ENCODE peak calls at places on chromosomes 5 and 9, in seven cellular contexts. One of them, this sample, is unnamed.

GRCh38 chr5:175809531-175810121 is 61.8 kb upstream of the CPLX2 start:
- DNase-seq in HT-29: peak
- DNase-seq in lung microvascular endothelial cell: no peak
- DNase-seq in EL: peak
- DNase-seq in neural crest cell: no peak
- DNase-seq in HEK293T: no peak
- DNase-seq in mesendoderm: peak
- DNase-seq in this sample: no peak

GRCh38 chr5:117454716-117455212 is 880.1 kb upstream of the SEMA6A start:
- DNase-seq in HT-29: peak
- DNase-seq in lung microvascular endothelial cell: peak
- DNase-seq in EL: peak
- DNase-seq in neural crest cell: no peak
- DNase-seq in HEK293T: peak
- DNase-seq in mesendoderm: peak
- DNase-seq in this sample: peak

GRCh38 chr5:179191506-179192184 is 131.5 kb downstream of the ZNF354C start:
- DNase-seq in HT-29: no peak
- DNase-seq in lung microvascular endothelial cell: no peak
- DNase-seq in EL: no peak
- DNase-seq in neural crest cell: no peak
- DNase-seq in HEK293T: no peak
- DNase-seq in mesendoderm: no peak
- DNase-seq in this sample: no peak

GRCh38 chr9:69857131-69857530 is 36.5 kb downstream of the CFAP95 start:
- DNase-seq in HT-29: no peak
- DNase-seq in lung microvascular endothelial cell: peak
- DNase-seq in EL: peak
- DNase-seq in neural crest cell: no peak
- DNase-seq in HEK293T: no peak
- DNase-seq in mesendoderm: no peak
- DNase-seq in this sample: no peak

GRCh38 chr9:107587175-107587963 is 97.8 kb upstream of the KLF4 start:
- DNase-seq in HT-29: peak
- DNase-seq in lung microvascular endothelial cell: peak
- DNase-seq in EL: no peak
- DNase-seq in neural crest cell: no peak
- DNase-seq in HEK293T: no peak
- DNase-seq in mesendoderm: no peak
- DNase-seq in this sample: no peak

GRCh38 chr9:137619240-137620090 is 660 bp downstream of the EHMT1 start:
- DNase-seq in HT-29: peak
- DNase-seq in lung microvascular endothelial cell: peak
- DNase-seq in EL: peak
- DNase-seq in neural crest cell: peak
- DNase-seq in HEK293T: peak
- DNase-seq in mesendoderm: peak
- DNase-seq in this sample: peak

GRCh38 chr5:77771452-77771851 is 4.7 kb downstream of the TBCA start:
- DNase-seq in HT-29: no peak
- DNase-seq in lung microvascular endothelial cell: no peak
- DNase-seq in EL: no peak
- DNase-seq in neural crest cell: no peak
- DNase-seq in HEK293T: no peak
- DNase-seq in mesendoderm: no peak
- DNase-seq in this sample: no peak

GRCh38 chr9:22208846-22209585 is 199.9 kb upstream of the CDKN2B start:
- DNase-seq in HT-29: no peak
- DNase-seq in lung microvascular endothelial cell: peak
- DNase-seq in EL: peak
- DNase-seq in neural crest cell: no peak
- DNase-seq in HEK293T: no peak
- DNase-seq in mesendoderm: no peak
- DNase-seq in this sample: no peak

GRCh38 chr9:3525088-3525835 is 539 bp downstream of the RFX3 start:
- DNase-seq in HT-29: no peak
- DNase-seq in lung microvascular endothelial cell: no peak
- DNase-seq in EL: peak
- DNase-seq in neural crest cell: no peak
- DNase-seq in HEK293T: peak
- DNase-seq in mesendoderm: peak
- DNase-seq in this sample: no peak

GRCh38 chr5:2686296-2686695 is 65.2 kb downstream of the IRX2 start:
- DNase-seq in HT-29: no peak
- DNase-seq in lung microvascular endothelial cell: no peak
- DNase-seq in EL: no peak
- DNase-seq in neural crest cell: no peak
- DNase-seq in HEK293T: no peak
- DNase-seq in mesendoderm: peak
- DNase-seq in this sample: no peak

GRCh38 chr5:74761241-74761640 is 5.7 kb downstream of the GFM2 start:
- DNase-seq in HT-29: no peak
- DNase-seq in lung microvascular endothelial cell: no peak
- DNase-seq in EL: no peak
- DNase-seq in neural crest cell: no peak
- DNase-seq in HEK293T: no peak
- DNase-seq in mesendoderm: no peak
- DNase-seq in this sample: no peak

GRCh38 chr9:137295313-137296213 is 6.5 kb downstream of the NRARP start:
- DNase-seq in HT-29: peak
- DNase-seq in lung microvascular endothelial cell: peak
- DNase-seq in EL: no peak
- DNase-seq in neural crest cell: peak
- DNase-seq in HEK293T: peak
- DNase-seq in mesendoderm: no peak
- DNase-seq in this sample: peak

GRCh38 chr9:122777935-122778671 is 10.6 kb upstream of the OR5C1 start:
- DNase-seq in HT-29: no peak
- DNase-seq in lung microvascular endothelial cell: no peak
- DNase-seq in EL: peak
- DNase-seq in neural crest cell: no peak
- DNase-seq in HEK293T: no peak
- DNase-seq in mesendoderm: no peak
- DNase-seq in this sample: peak

GRCh38 chr9:8733096-8733954 is 933.7 kb upstream of the DMAC1 start:
- DNase-seq in HT-29: no peak
- DNase-seq in lung microvascular endothelial cell: peak
- DNase-seq in EL: no peak
- DNase-seq in neural crest cell: peak
- DNase-seq in HEK293T: peak
- DNase-seq in mesendoderm: peak
- DNase-seq in this sample: peak

GRCh38 chr5:158754018-158754514 is 345.6 kb downstream of the EBF1 start:
- DNase-seq in HT-29: no peak
- DNase-seq in lung microvascular endothelial cell: no peak
- DNase-seq in EL: peak
- DNase-seq in neural crest cell: no peak
- DNase-seq in HEK293T: no peak
- DNase-seq in mesendoderm: no peak
- DNase-seq in this sample: peak

GRCh38 chr5:65834306-65834705 is 92.1 kb upstream of the ERBIN start:
- DNase-seq in HT-29: no peak
- DNase-seq in lung microvascular endothelial cell: no peak
- DNase-seq in EL: no peak
- DNase-seq in neural crest cell: no peak
- DNase-seq in HEK293T: no peak
- DNase-seq in mesendoderm: no peak
- DNase-seq in this sample: no peak

GRCh38 chr9:137129089-137129455 is 9.9 kb upstream of the GRIN1 start:
- DNase-seq in HT-29: peak
- DNase-seq in lung microvascular endothelial cell: no peak
- DNase-seq in EL: no peak
- DNase-seq in neural crest cell: no peak
- DNase-seq in HEK293T: no peak
- DNase-seq in mesendoderm: peak
- DNase-seq in this sample: no peak

GRCh38 chr5:140372971-140373487 is 13.0 kb downstream of the SLC4A9 start:
- DNase-seq in HT-29: peak
- DNase-seq in lung microvascular endothelial cell: peak
- DNase-seq in EL: peak
- DNase-seq in neural crest cell: peak
- DNase-seq in HEK293T: peak
- DNase-seq in mesendoderm: peak
- DNase-seq in this sample: peak

GRCh38 chr5:88826959-88827585 is 55.9 kb downstream of the MEF2C start:
- DNase-seq in HT-29: peak
- DNase-seq in lung microvascular endothelial cell: peak
- DNase-seq in EL: peak
- DNase-seq in neural crest cell: no peak
- DNase-seq in HEK293T: no peak
- DNase-seq in mesendoderm: peak
- DNase-seq in this sample: peak

GRCh38 chr5:93589348-93589662 is 6.3 kb downstream of the NR2F1 start:
- DNase-seq in HT-29: no peak
- DNase-seq in lung microvascular endothelial cell: peak
- DNase-seq in EL: no peak
- DNase-seq in neural crest cell: no peak
- DNase-seq in HEK293T: no peak
- DNase-seq in mesendoderm: no peak
- DNase-seq in this sample: no peak

GRCh38 chr5:120942551-120942950 is 478.5 kb downstream of the PRR16 start:
- DNase-seq in HT-29: no peak
- DNase-seq in lung microvascular endothelial cell: no peak
- DNase-seq in EL: peak
- DNase-seq in neural crest cell: no peak
- DNase-seq in HEK293T: no peak
- DNase-seq in mesendoderm: peak
- DNase-seq in this sample: peak

GRCh38 chr5:133499896-133500295 is 112.4 kb downstream of the FSTL4 start:
- DNase-seq in HT-29: no peak
- DNase-seq in lung microvascular endothelial cell: no peak
- DNase-seq in EL: no peak
- DNase-seq in neural crest cell: no peak
- DNase-seq in HEK293T: no peak
- DNase-seq in mesendoderm: no peak
- DNase-seq in this sample: peak

GRCh38 chr9:99465231-99465891 is 243.3 kb downstream of the SEC61B start:
- DNase-seq in HT-29: no peak
- DNase-seq in lung microvascular endothelial cell: no peak
- DNase-seq in EL: no peak
- DNase-seq in neural crest cell: no peak
- DNase-seq in HEK293T: no peak
- DNase-seq in mesendoderm: no peak
- DNase-seq in this sample: no peak

GRCh38 chr5:52708463-52708862 is 79.3 kb upstream of the ITGA1 start:
- DNase-seq in HT-29: no peak
- DNase-seq in lung microvascular endothelial cell: peak
- DNase-seq in EL: peak
- DNase-seq in neural crest cell: no peak
- DNase-seq in HEK293T: no peak
- DNase-seq in mesendoderm: no peak
- DNase-seq in this sample: no peak

GRCh38 chr5:102312586-102312985 is 16.5 kb upstream of the SLCO4C1 start:
- DNase-seq in HT-29: no peak
- DNase-seq in lung microvascular endothelial cell: no peak
- DNase-seq in EL: no peak
- DNase-seq in neural crest cell: no peak
- DNase-seq in HEK293T: no peak
- DNase-seq in mesendoderm: peak
- DNase-seq in this sample: no peak

GRCh38 chr9:135100241-135101067 is 13.0 kb downstream of the OLFM1 start:
- DNase-seq in HT-29: no peak
- DNase-seq in lung microvascular endothelial cell: no peak
- DNase-seq in EL: no peak
- DNase-seq in neural crest cell: no peak
- DNase-seq in HEK293T: no peak
- DNase-seq in mesendoderm: no peak
- DNase-seq in this sample: no peak

GRCh38 chr9:113310538-113310937 is 7.4 kb upstream of the RNF183 start:
- DNase-seq in HT-29: no peak
- DNase-seq in lung microvascular endothelial cell: peak
- DNase-seq in EL: no peak
- DNase-seq in neural crest cell: no peak
- DNase-seq in HEK293T: no peak
- DNase-seq in mesendoderm: no peak
- DNase-seq in this sample: peak

GRCh38 chr5:76114192-76114795 is 31.1 kb downstream of the SV2C start:
- DNase-seq in HT-29: no peak
- DNase-seq in lung microvascular endothelial cell: peak
- DNase-seq in EL: no peak
- DNase-seq in neural crest cell: no peak
- DNase-seq in HEK293T: no peak
- DNase-seq in mesendoderm: peak
- DNase-seq in this sample: no peak

GRCh38 chr9:91374939-91375338 is 13.2 kb upstream of the AUH start:
- DNase-seq in HT-29: no peak
- DNase-seq in lung microvascular endothelial cell: peak
- DNase-seq in EL: peak
- DNase-seq in neural crest cell: no peak
- DNase-seq in HEK293T: no peak
- DNase-seq in mesendoderm: no peak
- DNase-seq in this sample: no peak

GRCh38 chr5:37836173-37837100 is 3.4 kb downstream of the GDNF start:
- DNase-seq in HT-29: no peak
- DNase-seq in lung microvascular endothelial cell: peak
- DNase-seq in EL: peak
- DNase-seq in neural crest cell: no peak
- DNase-seq in HEK293T: no peak
- DNase-seq in mesendoderm: peak
- DNase-seq in this sample: no peak

GRCh38 chr5:83914662-83915418 is 194.2 kb upstream of the HAPLN1 start:
- DNase-seq in HT-29: no peak
- DNase-seq in lung microvascular endothelial cell: no peak
- DNase-seq in EL: no peak
- DNase-seq in neural crest cell: no peak
- DNase-seq in HEK293T: no peak
- DNase-seq in mesendoderm: peak
- DNase-seq in this sample: no peak

GRCh38 chr9:14993061-14993800 is 83.0 kb upstream of the FREM1 start:
- DNase-seq in HT-29: no peak
- DNase-seq in lung microvascular endothelial cell: peak
- DNase-seq in EL: peak
- DNase-seq in neural crest cell: peak
- DNase-seq in HEK293T: no peak
- DNase-seq in mesendoderm: peak
- DNase-seq in this sample: no peak

GRCh38 chr9:80410106-80410505 is 838.3 kb downstream of the TLE4 start:
- DNase-seq in HT-29: no peak
- DNase-seq in lung microvascular endothelial cell: no peak
- DNase-seq in EL: peak
- DNase-seq in neural crest cell: peak
- DNase-seq in HEK293T: no peak
- DNase-seq in mesendoderm: peak
- DNase-seq in this sample: no peak